ENCODE peak calls at places on chromosomes 1 and 21, in five cellular contexts. S is esophagus squamous epithelium; U is stimulated activated CD8-positive, alpha-beta memory T cell treated with anti-CD3 and anti-CD28 coated beads, Interleukin-7, amount 100 ng/mL, for 1 hour; O is midbrain; Z is posterior cingulate gyrus. W is an unnamed sample.

GRCh38 chr1:226738995-226739695 is at the start of gene ITPKB:
- DNase-seq in Z (peak; percentile 60), S (no peak), O (peak; percentile 62), U (no peak), W (peak; percentile 79)

GRCh38 chr1:109185990-109186703 is 27.6 kb upstream of the SARS1 start:
- DNase-seq in Z (no peak), S (no peak), U (no peak), O (no peak), W (no peak)

GRCh38 chr1:17696417-17697301 is 58.5 kb upstream of the ACTL8 start:
- DNase-seq in S (no peak), Z (no peak), U (no peak), O (no peak), W (no peak)

GRCh38 chr1:178126790-178127189 is 32.9 kb downstream of the RASAL2 start:
- DNase-seq in O (no peak), U (no peak), S (no peak), Z (no peak), W (no peak)

GRCh38 chr1:150563340-150564038 is 14.3 kb downstream of the ADAMTSL4 start:
- DNase-seq in Z (no peak), U (no peak), S (no peak), O (no peak), W (no peak)

GRCh38 chr1:89552481-89553194 is 28.0 kb downstream of the LRRC8B start:
- DNase-seq in Z (no peak), O (no peak), S (no peak), U (no peak), W (no peak)

GRCh38 chr21:29719561-29719960 is 220.2 kb downstream of the GRIK1 start:
- DNase-seq in S (no peak), O (no peak), U (no peak), Z (no peak), W (no peak)

GRCh38 chr1:19074902-19075721 is 118.6 kb upstream of the IFFO2 start:
- DNase-seq in S (no peak), Z (peak; percentile 44), O (no peak), U (no peak), W (no peak)

GRCh38 chr1:84907095-84907827 is 14.3 kb upstream of the LPAR3 start:
- DNase-seq in O (no peak), Z (no peak), U (no peak), S (no peak), W (no peak)

GRCh38 chr1:23613191-23614126 is 54.2 kb upstream of the ID3 start:
- DNase-seq in O (no peak), S (no peak), U (no peak), Z (no peak), W (no peak)

GRCh38 chr1:222068937-222069336 is 327.0 kb upstream of the DUSP10 start:
- DNase-seq in O (no peak), U (no peak), Z (no peak), S (no peak), W (no peak)

GRCh38 chr1:67746299-67746698 is 61.3 kb downstream of the GADD45A start:
- DNase-seq in Z (no peak), S (no peak), U (no peak), O (no peak), W (no peak)

GRCh38 chr1:1348420-1349255 is 580 bp downstream of the DVL1 start:
- DNase-seq in Z (no peak), U (no peak), O (no peak), S (no peak), W (no peak)

GRCh38 chr1:167431261-167431908 is 86.9 kb downstream of the CD247 start:
- DNase-seq in U (no peak), Z (no peak), O (no peak), S (no peak), W (no peak)

GRCh38 chr1:198096390-198096789 is 60.4 kb upstream of the NEK7 start:
- DNase-seq in S (no peak), O (no peak), Z (no peak), U (no peak), W (no peak)

GRCh38 chr1:234684854-234685253 is 74.9 kb upstream of the IRF2BP2 start:
- DNase-seq in O (no peak), Z (no peak), S (no peak), U (no peak), W (no peak)

W was measured in globus pallidus.